ENCODE peak calls at places on chromosomes 5 and 9, in seven cellular contexts. Q is NCI-H1048; S is stimulated activated CD4-positive, alpha-beta T cell treated with anti-CD3 and anti-CD28 coated beads, Interleukin-15, amount 100 ng/mL, for 24 hours; J is stimulated activated CD8-positive, alpha-beta memory T cell treated with anti-CD3 and anti-CD28 coated beads, Interleukin-7, amount 100 ng/mL, for 4 hours; F is HEK293T; C is nucleus accumbens; T is activated naive CD4-positive, alpha-beta T cell treated with Interleukin-2 at 50 U/mL for 16 hours. W is an unnamed sample.

GRCh38 chr9:38284039-38284767 is 108.3 kb upstream of the ALDH1B1 start:
- DNase-seq in F (no peak), C (no peak), T (no peak), Q (no peak), S (no peak), J (no peak), W (no peak)

GRCh38 chr5:169071-169727 is 22.1 kb upstream of the LRRC14B start:
- DNase-seq in C (no peak), J (no peak), Q (no peak), F (no peak), S (no peak), T (no peak), W (no peak)

GRCh38 chr5:175037820-175038219 is 313.4 kb downstream of the MSX2 start:
- DNase-seq in F (no peak), Q (no peak), S (no peak), T (no peak), J (no peak), C (no peak), W (no peak)

GRCh38 chr5:38725419-38725865 is 120.4 kb upstream of the OSMR start:
- DNase-seq in S (no peak), Q (no peak), F (no peak), C (peak; percentile 57), T (no peak), J (no peak), W (no peak)

GRCh38 chr5:39014544-39014943 is 59.7 kb downstream of the RICTOR start:
- DNase-seq in J (no peak), S (no peak), Q (no peak), T (no peak), C (no peak), F (no peak), W (no peak)

GRCh38 chr9:135665795-135666189 is 2.7 kb downstream of the LCN9 start:
- DNase-seq in C (no peak), T (no peak), J (no peak), F (no peak), S (no peak), Q (no peak), W (no peak)

GRCh38 chr5:79771387-79771786 is 81.8 kb downstream of the CMYA5 start:
- DNase-seq in F (peak; percentile 40), J (no peak), C (no peak), T (no peak), Q (no peak), S (no peak), W (no peak)

GRCh38 chr9:136665111-136665703 is 2.5 kb downstream of the EGFL7 start:
- DNase-seq in F (peak; percentile 70), C (no peak), S (peak; percentile 48), J (no peak), Q (no peak), T (peak; percentile 24), W (no peak)

GRCh38 chr5:35198681-35199080 is 31.6 kb downstream of the PRLR start:
- DNase-seq in J (no peak), F (no peak), C (no peak), S (no peak), Q (no peak), T (no peak), W (no peak)

GRCh38 chr5:50711280-50711679 is 44.8 kb downstream of the PARP8 start:
- DNase-seq in J (peak; percentile 39), C (no peak), S (peak; percentile 65), Q (no peak), T (peak; percentile 57), F (peak; percentile 21), W (no peak)

W was measured in K562.